ENCODE peak calls at places on chromosome 18, in six cellular contexts. One of them, this sample, is unnamed.
A peak's percentile ranks its signal among the peaks of the same experiment; 100 is the strongest.

GRCh38 chr18:68426731-68427315 is 288.1 kb downstream of the TMX3 start:
- DNase-seq in A549: no peak
- DNase-seq in NB4: no peak
- DNase-seq in fibroblast of lung: peak; percentile 37
- DNase-seq in PC-3: no peak
- DNase-seq in foreskin fibroblast: no peak
- DNase-seq in this sample: no peak

GRCh38 chr18:70461323-70462077 is 172.7 kb downstream of the SOCS6 start:
- DNase-seq in A549: no peak
- DNase-seq in NB4: peak; percentile 66
- DNase-seq in fibroblast of lung: no peak
- DNase-seq in PC-3: no peak
- DNase-seq in foreskin fibroblast: no peak
- DNase-seq in this sample: no peak

GRCh38 chr18:58394046-58394445 is 234.8 kb downstream of the ALPK2 start:
- DNase-seq in A549: no peak
- DNase-seq in NB4: no peak
- DNase-seq in fibroblast of lung: no peak
- DNase-seq in PC-3: no peak
- DNase-seq in foreskin fibroblast: no peak
- DNase-seq in this sample: no peak

GRCh38 chr18:44876749-44877148 is 196.1 kb downstream of the SETBP1 start:
- DNase-seq in A549: no peak
- DNase-seq in NB4: no peak
- DNase-seq in fibroblast of lung: no peak
- DNase-seq in PC-3: no peak
- DNase-seq in foreskin fibroblast: no peak
- DNase-seq in this sample: no peak

GRCh38 chr18:23369231-23369630 is 83.9 kb upstream of the RIOK3 start:
- DNase-seq in A549: no peak
- DNase-seq in NB4: no peak
- DNase-seq in fibroblast of lung: no peak
- DNase-seq in PC-3: no peak
- DNase-seq in foreskin fibroblast: no peak
- DNase-seq in this sample: no peak

GRCh38 chr18:30862900-30863299 is 179.6 kb downstream of the DSC3 start:
- DNase-seq in A549: no peak
- DNase-seq in NB4: no peak
- DNase-seq in fibroblast of lung: no peak
- DNase-seq in PC-3: no peak
- DNase-seq in foreskin fibroblast: no peak
- DNase-seq in this sample: no peak

GRCh38 chr18:31835528-31836138 is 75.0 kb upstream of the SLC25A52 start:
- DNase-seq in A549: no peak
- DNase-seq in NB4: no peak
- DNase-seq in fibroblast of lung: no peak
- DNase-seq in PC-3: no peak
- DNase-seq in foreskin fibroblast: no peak
- DNase-seq in this sample: no peak

GRCh38 chr18:34909637-34910364 is 131.4 kb upstream of the MAPRE2 start:
- DNase-seq in A549: no peak
- DNase-seq in NB4: no peak
- DNase-seq in fibroblast of lung: peak; percentile 42
- DNase-seq in PC-3: no peak
- DNase-seq in foreskin fibroblast: peak; percentile 18
- DNase-seq in this sample: no peak

GRCh38 chr18:79664525-79665125 is 15.0 kb upstream of the CTDP1 start:
- DNase-seq in A549: no peak
- DNase-seq in NB4: no peak
- DNase-seq in fibroblast of lung: peak; percentile 30
- DNase-seq in PC-3: peak; percentile 92
- DNase-seq in foreskin fibroblast: peak; percentile 22
- DNase-seq in this sample: no peak

GRCh38 chr18:677951-678363 is 20.5 kb downstream of the TYMS start:
- DNase-seq in A549: no peak
- DNase-seq in NB4: no peak
- DNase-seq in fibroblast of lung: no peak
- DNase-seq in PC-3: peak; percentile 83
- DNase-seq in foreskin fibroblast: no peak
- DNase-seq in this sample: no peak

GRCh38 chr18:74511823-74512222 is 15.7 kb downstream of the CNDP2 start:
- DNase-seq in A549: no peak
- DNase-seq in NB4: no peak
- DNase-seq in fibroblast of lung: no peak
- DNase-seq in PC-3: no peak
- DNase-seq in foreskin fibroblast: no peak
- DNase-seq in this sample: no peak

GRCh38 chr18:8979258-8979988 is 123.1 kb upstream of the NDUFV2 start:
- DNase-seq in A549: no peak
- DNase-seq in NB4: no peak
- DNase-seq in fibroblast of lung: no peak
- DNase-seq in PC-3: no peak
- DNase-seq in foreskin fibroblast: no peak
- DNase-seq in this sample: no peak

GRCh38 chr18:12819330-12819729 is 64.7 kb downstream of the PTPN2 start:
- DNase-seq in A549: no peak
- DNase-seq in NB4: no peak
- DNase-seq in fibroblast of lung: no peak
- DNase-seq in PC-3: no peak
- DNase-seq in foreskin fibroblast: no peak
- DNase-seq in this sample: peak; percentile 43

GRCh38 chr18:9849407-9849961 is 36.3 kb upstream of the TXNDC2 start:
- DNase-seq in A549: no peak
- DNase-seq in NB4: peak; percentile 94
- DNase-seq in fibroblast of lung: no peak
- DNase-seq in PC-3: peak; percentile 27
- DNase-seq in foreskin fibroblast: no peak
- DNase-seq in this sample: no peak

GRCh38 chr18:26977791-26978190 is 112.3 kb upstream of the AQP4 start:
- DNase-seq in A549: no peak
- DNase-seq in NB4: no peak
- DNase-seq in fibroblast of lung: no peak
- DNase-seq in PC-3: no peak
- DNase-seq in foreskin fibroblast: no peak
- DNase-seq in this sample: no peak

GRCh38 chr18:23107718-23108117 is 27.6 kb upstream of the CABLES1 start:
- DNase-seq in A549: no peak
- DNase-seq in NB4: no peak
- DNase-seq in fibroblast of lung: no peak
- DNase-seq in PC-3: no peak
- DNase-seq in foreskin fibroblast: no peak
- DNase-seq in this sample: no peak

GRCh38 chr18:12990128-12990485 is 1.1 kb upstream of the CEP192 start:
- DNase-seq in A549: no peak
- DNase-seq in NB4: peak; percentile 59
- DNase-seq in fibroblast of lung: no peak
- DNase-seq in PC-3: no peak
- DNase-seq in foreskin fibroblast: no peak
- DNase-seq in this sample: no peak

GRCh38 chr18:67771271-67771670 is 254.8 kb upstream of the DSEL start:
- DNase-seq in A549: no peak
- DNase-seq in NB4: no peak
- DNase-seq in fibroblast of lung: peak; percentile 40
- DNase-seq in PC-3: peak; percentile 90
- DNase-seq in foreskin fibroblast: peak; percentile 43
- DNase-seq in this sample: no peak

GRCh38 chr18:60452424-60452823 is 79.8 kb upstream of the MC4R start:
- DNase-seq in A549: no peak
- DNase-seq in NB4: no peak
- DNase-seq in fibroblast of lung: peak; percentile 37
- DNase-seq in PC-3: peak; percentile 20
- DNase-seq in foreskin fibroblast: peak; percentile 12
- DNase-seq in this sample: no peak

GRCh38 chr18:75811156-75811555 is 383.7 kb upstream of the SMIM21 start:
- DNase-seq in A549: no peak
- DNase-seq in NB4: no peak
- DNase-seq in fibroblast of lung: peak; percentile 1
- DNase-seq in PC-3: no peak
- DNase-seq in foreskin fibroblast: no peak
- DNase-seq in this sample: no peak

GRCh38 chr18:9184998-9185613 is 48.5 kb downstream of the ANKRD12 start:
- DNase-seq in A549: no peak
- DNase-seq in NB4: no peak
- DNase-seq in fibroblast of lung: no peak
- DNase-seq in PC-3: no peak
- DNase-seq in foreskin fibroblast: no peak
- DNase-seq in this sample: no peak

GRCh38 chr18:45009766-45010165 is 329.1 kb downstream of the SETBP1 start:
- DNase-seq in A549: no peak
- DNase-seq in NB4: no peak
- DNase-seq in fibroblast of lung: no peak
- DNase-seq in PC-3: no peak
- DNase-seq in foreskin fibroblast: no peak
- DNase-seq in this sample: no peak

GRCh38 chr18:75915941-75916640 is 488.6 kb upstream of the SMIM21 start:
- DNase-seq in A549: no peak
- DNase-seq in NB4: no peak
- DNase-seq in fibroblast of lung: no peak
- DNase-seq in PC-3: no peak
- DNase-seq in foreskin fibroblast: no peak
- DNase-seq in this sample: peak; percentile 32

GRCh38 chr18:57794951-57795728 is 8.0 kb downstream of the ATP8B1 start:
- DNase-seq in A549: no peak
- DNase-seq in NB4: no peak
- DNase-seq in fibroblast of lung: no peak
- DNase-seq in PC-3: peak; percentile 60
- DNase-seq in foreskin fibroblast: no peak
- DNase-seq in this sample: no peak

DNA sequence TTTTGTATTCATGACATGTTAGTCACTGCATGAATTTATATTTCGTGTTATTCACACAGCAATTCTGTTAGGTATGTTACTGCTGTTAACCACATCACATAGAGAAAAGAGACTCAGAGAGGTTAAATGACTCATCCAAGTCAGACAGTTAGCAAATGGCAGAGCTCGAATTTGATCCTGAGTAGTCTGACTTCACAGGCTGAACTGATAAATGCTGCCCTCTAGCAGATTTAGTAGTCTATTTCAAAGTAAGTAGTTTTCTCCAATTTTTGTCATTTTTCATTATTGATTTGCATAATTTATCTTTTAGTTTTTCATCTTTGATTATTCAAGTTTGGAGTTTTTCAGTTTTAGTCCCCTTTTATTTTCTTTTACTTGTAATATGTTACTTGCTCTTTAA is 58.3 kb downstream of the WDR7 start:
- DNase-seq in A549: peak; percentile 22
- DNase-seq in NB4: peak; percentile 72
- DNase-seq in fibroblast of lung: peak; percentile 79
- DNase-seq in PC-3: peak; percentile 87
- DNase-seq in foreskin fibroblast: peak; percentile 66
- DNase-seq in this sample: peak; percentile 54
- TF ChIP-seq CTCF in A549: peak; percentile 38
- TF ChIP-seq CTCF in NB4: peak; percentile 32
- TF ChIP-seq CTCF in fibroblast of lung: no peak
- TF ChIP-seq CTCF in PC-3: peak; percentile 67
- TF ChIP-seq CTCF in foreskin fibroblast: no peak
- TF ChIP-seq CTCF in this sample: no peak

DNA sequence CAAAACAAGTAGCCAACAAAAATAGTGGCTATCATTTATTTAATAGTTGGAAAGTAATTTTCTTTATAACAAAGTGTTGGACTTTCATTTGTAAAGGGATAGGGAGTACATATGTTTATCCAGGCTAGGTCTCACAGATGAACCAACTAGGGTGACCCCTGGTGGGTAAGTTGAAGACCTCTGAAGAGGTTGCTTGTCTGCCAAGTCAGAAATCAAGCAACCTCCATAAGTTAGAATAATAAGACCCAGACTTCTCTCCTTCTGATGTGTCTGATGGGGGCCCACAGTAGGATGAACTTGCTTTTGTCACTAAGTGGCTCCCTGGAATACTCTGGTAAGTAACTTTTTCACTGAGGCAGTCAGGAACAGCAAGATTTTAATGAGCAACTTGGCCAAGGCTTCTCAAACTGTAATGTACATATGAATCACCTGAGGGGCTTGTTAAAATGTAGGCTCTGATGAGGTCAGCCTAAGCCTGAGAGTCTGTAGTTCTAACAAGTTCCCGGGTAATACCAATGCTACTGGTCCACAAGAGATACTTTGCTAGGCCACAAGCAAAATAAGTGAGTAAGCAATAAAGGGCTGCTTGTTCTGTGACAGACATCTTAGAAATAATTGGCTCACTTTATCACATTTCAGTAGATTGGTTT is 319.6 kb downstream of the PIK3C3 start:
- DNase-seq in A549: no peak
- DNase-seq in NB4: peak; percentile 38
- DNase-seq in fibroblast of lung: peak; percentile 16
- DNase-seq in PC-3: peak; percentile 6
- DNase-seq in foreskin fibroblast: no peak
- DNase-seq in this sample: no peak
- TF ChIP-seq CTCF in A549: no peak
- TF ChIP-seq CTCF in NB4: peak; percentile 9
- TF ChIP-seq CTCF in fibroblast of lung: no peak
- TF ChIP-seq CTCF in PC-3: peak; percentile 45
- TF ChIP-seq CTCF in foreskin fibroblast: no peak
- TF ChIP-seq CTCF in this sample: no peak

GRCh38 chr18:62802523-62802922 is 87.2 kb downstream of the PHLPP1 start:
- DNase-seq in A549: no peak
- DNase-seq in NB4: no peak
- DNase-seq in fibroblast of lung: peak; percentile 17
- DNase-seq in PC-3: no peak
- DNase-seq in foreskin fibroblast: no peak
- DNase-seq in this sample: no peak
- TF ChIP-seq CTCF in A549: peak; percentile 23
- TF ChIP-seq CTCF in NB4: no peak
- TF ChIP-seq CTCF in fibroblast of lung: no peak
- TF ChIP-seq CTCF in PC-3: peak; percentile 59
- TF ChIP-seq CTCF in foreskin fibroblast: no peak
- TF ChIP-seq CTCF in this sample: no peak

GRCh38 chr18:3040183-3040582 is 27.2 kb upstream of the LPIN2 start:
- DNase-seq in A549: no peak
- DNase-seq in NB4: no peak
- DNase-seq in fibroblast of lung: no peak
- DNase-seq in PC-3: no peak
- DNase-seq in foreskin fibroblast: no peak
- DNase-seq in this sample: no peak

GRCh38 chr18:3042337-3042736 is 29.4 kb upstream of the LPIN2 start:
- DNase-seq in A549: no peak
- DNase-seq in NB4: no peak
- DNase-seq in fibroblast of lung: no peak
- DNase-seq in PC-3: no peak
- DNase-seq in foreskin fibroblast: no peak
- DNase-seq in this sample: no peak

GRCh38 chr18:3037423-3037915 is 24.5 kb upstream of the LPIN2 start:
- DNase-seq in A549: peak; percentile 69
- DNase-seq in NB4: peak; percentile 85
- DNase-seq in fibroblast of lung: peak; percentile 76
- DNase-seq in PC-3: peak; percentile 92
- DNase-seq in foreskin fibroblast: peak; percentile 72
- DNase-seq in this sample: peak; percentile 68

GRCh38 chr18:3041857-3042256 is 28.9 kb upstream of the LPIN2 start:
- DNase-seq in A549: no peak
- DNase-seq in NB4: no peak
- DNase-seq in fibroblast of lung: no peak
- DNase-seq in PC-3: no peak
- DNase-seq in foreskin fibroblast: no peak
- DNase-seq in this sample: no peak

DNA sequence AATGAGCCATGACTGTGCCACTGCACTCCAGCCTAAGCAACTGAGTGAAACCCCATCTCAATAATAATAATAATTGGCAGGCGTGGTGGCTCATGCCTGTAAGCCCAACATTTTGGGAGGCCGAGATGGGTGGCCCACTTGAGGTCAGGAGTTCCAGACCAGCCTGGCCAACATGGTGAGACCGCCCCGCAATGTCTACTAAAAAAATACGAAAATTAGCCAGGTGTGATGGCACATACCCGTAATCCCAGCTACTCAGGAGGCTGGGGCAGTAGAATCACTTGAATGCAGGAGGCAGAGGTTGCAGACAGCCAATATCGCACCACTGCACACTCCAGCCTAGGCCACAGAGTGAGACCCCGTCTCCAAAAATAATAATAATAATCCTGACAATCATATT is 27.9 kb upstream of the LPIN2 start:
- DNase-seq in A549: no peak
- DNase-seq in NB4: no peak
- DNase-seq in fibroblast of lung: no peak
- DNase-seq in PC-3: no peak
- DNase-seq in foreskin fibroblast: no peak
- DNase-seq in this sample: no peak
- TF ChIP-seq CTCF in A549: no peak
- TF ChIP-seq CTCF in NB4: no peak
- TF ChIP-seq CTCF in fibroblast of lung: no peak
- TF ChIP-seq CTCF in PC-3: no peak
- TF ChIP-seq CTCF in foreskin fibroblast: no peak
- TF ChIP-seq CTCF in this sample: no peak